ENCODE peak calls at places on chromosomes 11 and 22, in ten cellular contexts. Z is IMR-90, S is suprapubic skin, R is A549, F is sigmoid colon, E is heart left ventricle, H is endothelial cell of umbilical vein, N is lower leg skin, T is testis, Y is thyroid gland. A is an unnamed sample.

GRCh38 chr22:45268167-45268957 is 16.4 kb upstream of the UPK3A start:
- DNase-seq in Z (no peak), S (peak), R (peak), F (no peak), E (no peak), H (peak), N (peak), T (peak), Y (peak), A (peak)

GRCh38 chr11:10866893-10867331 is 9.1 kb upstream of the ZBED5 start:
- DNase-seq in Z (peak), S (no peak), R (no peak), F (no peak), E (no peak), H (no peak), N (no peak), T (no peak), Y (no peak), A (no peak)

GRCh38 chr11:41403462-41403861 is 56.0 kb downstream of the LRRC4C start:
- DNase-seq in Z (no peak), S (no peak), R (no peak), F (no peak), E (no peak), H (no peak), N (no peak), T (no peak), Y (no peak), A (no peak)

GRCh38 chr11:115219378-115219777 is 284.8 kb downstream of the CADM1 start:
- DNase-seq in Z (no peak), S (no peak), R (no peak), F (no peak), E (no peak), H (no peak), N (no peak), T (no peak), Y (no peak), A (no peak)

GRCh38 chr22:45731041-45731797 is 59.6 kb downstream of the ATXN10 start:
- DNase-seq in Z (peak), S (no peak), R (peak), F (no peak), E (no peak), H (no peak), N (no peak), T (no peak), Y (no peak), A (peak)

GRCh38 chr11:82873919-82874333 is 26.3 kb downstream of the PRCP start:
- DNase-seq in Z (no peak), S (no peak), R (no peak), F (no peak), E (no peak), H (peak), N (no peak), T (no peak), Y (no peak), A (no peak)

GRCh38 chr22:44188986-44189630 is 8.4 kb downstream of the PARVG start:
- DNase-seq in Z (no peak), S (no peak), R (no peak), F (peak), E (no peak), H (no peak), N (no peak), T (no peak), Y (no peak), A (no peak)

GRCh38 chr11:502288-503178 is 4.5 kb downstream of the RNH1 start:
- DNase-seq in Z (no peak), S (peak), R (no peak), F (no peak), E (no peak), H (no peak), N (peak), T (no peak), Y (no peak), A (no peak)

GRCh38 chr11:57336111-57336666 is 497 bp upstream of the SSRP1 start:
- DNase-seq in Z (no peak), S (no peak), R (no peak), F (no peak), E (no peak), H (no peak), N (no peak), T (no peak), Y (no peak), A (no peak)

GRCh38 chr11:65274734-65275682 is 13.2 kb downstream of the POLA2 start:
- DNase-seq in Z (peak), S (peak), R (peak), F (peak), E (peak), H (peak), N (peak), T (peak), Y (peak), A (peak)

GRCh38 chr11:117298195-117298594 is 7.0 kb downstream of the BACE1-AS start:
- DNase-seq in Z (no peak), S (no peak), R (no peak), F (no peak), E (no peak), H (no peak), N (no peak), T (no peak), Y (no peak), A (no peak)

GRCh38 chr11:132718711-132719641 is 813.3 kb downstream of the OPCML start:
- DNase-seq in Z (peak), S (no peak), R (no peak), F (no peak), E (no peak), H (no peak), N (no peak), T (peak), Y (no peak), A (no peak)

GRCh38 chr11:31790649-31791048 is 20.5 kb downstream of the PAX6 start:
- DNase-seq in Z (no peak), S (no peak), R (no peak), F (no peak), E (no peak), H (no peak), N (no peak), T (no peak), Y (no peak), A (no peak)

GRCh38 chr11:2792376-2793250 is 92.8 kb upstream of the KCNQ1OT1 start:
- DNase-seq in Z (no peak), S (peak), R (no peak), F (peak), E (peak), H (no peak), N (peak), T (no peak), Y (peak), A (peak)

GRCh38 chr11:83025267-83025704 is 46.4 kb downstream of the RAB30 start:
- DNase-seq in Z (no peak), S (no peak), R (no peak), F (no peak), E (no peak), H (peak), N (no peak), T (no peak), Y (no peak), A (no peak)

GRCh38 chr22:17941501-17942406 is 82.6 kb downstream of the MICAL3 start:
- DNase-seq in Z (no peak), S (no peak), R (no peak), F (no peak), E (peak), H (no peak), N (no peak), T (no peak), Y (peak), A (no peak)

GRCh38 chr11:84249344-84250135 is 963.4 kb upstream of the CCDC90B start:
- DNase-seq in Z (no peak), S (no peak), R (no peak), F (no peak), E (no peak), H (no peak), N (no peak), T (no peak), Y (peak), A (no peak)

GRCh38 chr11:93772123-93772522 is 12.0 kb upstream of the MED17 start:
- DNase-seq in Z (peak), S (no peak), R (no peak), F (no peak), E (no peak), H (no peak), N (no peak), T (no peak), Y (no peak), A (no peak)

GRCh38 chr11:35237860-35238715 is 99.1 kb downstream of the CD44 start:
- DNase-seq in Z (no peak), S (no peak), R (no peak), F (no peak), E (no peak), H (peak), N (no peak), T (peak), Y (peak), A (no peak)

GRCh38 chr22:47056776-47057470 is 294.5 kb downstream of the TBC1D22A start:
- DNase-seq in Z (no peak), S (peak), R (no peak), F (peak), E (peak), H (no peak), N (no peak), T (no peak), Y (no peak), A (no peak)

GRCh38 chr11:62889484-62890437 is 9.1 kb downstream of the SLC3A2 start:
- DNase-seq in Z (peak), S (no peak), R (peak), F (no peak), E (no peak), H (peak), N (no peak), T (no peak), Y (no peak), A (no peak)

DNA sequence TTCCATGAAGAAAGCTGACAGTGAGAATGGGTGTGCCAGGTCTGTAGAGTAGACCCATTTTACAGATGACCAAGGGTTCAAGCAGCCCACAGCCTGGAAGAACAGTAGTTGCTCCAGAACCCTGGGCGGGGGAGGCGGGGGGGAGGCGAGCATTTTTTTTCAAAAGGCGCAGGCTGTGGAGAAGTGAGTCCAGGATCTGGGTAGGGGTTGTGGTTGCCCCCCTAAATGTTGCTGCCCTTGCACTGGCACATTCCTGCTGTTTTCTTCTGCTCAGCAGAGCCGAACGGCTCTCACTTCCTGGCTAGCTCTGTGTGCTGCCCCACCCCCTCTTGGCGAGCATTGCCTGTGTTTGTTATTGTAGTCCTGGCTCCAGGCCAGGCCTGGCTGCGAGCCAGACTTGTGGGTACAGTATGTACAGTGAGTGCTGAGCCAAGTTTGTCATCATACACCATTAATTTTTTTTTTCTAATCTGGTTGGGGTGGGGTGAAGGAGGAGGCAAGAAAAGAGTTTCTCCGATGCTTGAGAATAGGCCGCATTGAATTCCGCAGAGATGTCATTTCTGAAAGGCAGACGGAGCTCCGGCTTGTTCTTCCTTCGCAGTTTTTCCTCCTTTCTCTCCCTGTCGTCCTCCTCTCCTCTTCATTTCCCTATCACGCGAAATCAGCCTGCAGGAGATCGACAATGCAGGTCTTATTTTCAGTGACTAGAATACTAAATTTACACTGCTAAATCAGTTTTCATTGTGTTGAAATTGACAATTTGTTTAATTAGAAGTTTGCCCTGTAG is 100.5 kb downstream of the ZBTB16 start:
- DNase-seq in Z (peak), S (peak), R (peak), F (peak), E (peak), H (peak), N (peak), T (peak), Y (peak), A (peak)
- TF ChIP-seq POLR2A in Z (no peak), S (peak), R (no peak), F (peak), E (peak), H (peak), N (no peak), T (peak), Y (no peak), A (no peak)

DNA sequence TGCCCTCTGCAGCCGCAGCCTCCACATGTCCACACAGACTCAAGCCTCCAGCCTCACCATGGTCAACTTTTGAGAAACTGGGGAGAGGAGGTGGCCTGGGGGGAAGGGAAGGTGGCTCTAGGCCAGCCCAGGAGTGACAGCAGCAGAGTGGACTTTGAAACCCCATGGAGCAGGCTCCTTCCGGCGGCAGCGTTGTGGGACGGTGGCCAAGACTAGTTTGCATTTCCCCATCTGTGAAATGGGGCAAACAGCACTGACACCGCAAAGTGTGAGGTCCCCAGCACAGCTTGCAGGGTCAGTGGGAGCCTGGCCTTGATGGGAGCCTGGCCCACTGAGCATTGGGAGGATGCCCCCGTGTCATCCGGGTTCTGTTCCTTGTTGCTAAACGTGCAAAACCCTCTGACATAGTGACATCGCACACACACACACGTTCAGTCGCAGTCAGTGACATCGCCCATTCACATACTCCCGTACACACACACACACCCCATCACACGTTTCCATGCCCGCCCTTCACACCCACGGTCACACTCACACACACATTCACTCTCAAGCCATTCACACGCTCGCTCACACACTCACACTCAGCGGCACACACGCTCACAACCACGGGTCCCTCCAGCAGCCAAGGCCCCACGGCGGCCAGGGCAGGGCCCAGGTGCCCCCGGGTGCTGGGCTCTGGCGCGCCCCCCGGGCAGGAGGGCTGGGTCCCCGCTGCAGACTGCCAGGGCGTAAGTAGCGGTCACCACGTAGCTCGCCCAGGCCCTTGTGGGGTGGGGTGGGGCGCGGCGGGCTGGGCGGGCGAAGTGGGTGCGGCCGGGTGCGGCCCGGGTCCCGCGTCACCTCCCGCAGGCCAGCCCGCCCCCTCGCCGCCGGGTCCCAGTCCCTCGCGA is 578 bp downstream of the CYB5R3 start:
- DNase-seq in Z (no peak), S (no peak), R (peak), F (no peak), E (peak), H (peak), N (peak), T (peak), Y (peak), A (peak)
- TF ChIP-seq POLR2A in Z (peak), S (peak), R (no peak), F (peak), E (peak), H (no peak), N (peak), T (no peak), Y (no peak), A (peak)

DNA sequence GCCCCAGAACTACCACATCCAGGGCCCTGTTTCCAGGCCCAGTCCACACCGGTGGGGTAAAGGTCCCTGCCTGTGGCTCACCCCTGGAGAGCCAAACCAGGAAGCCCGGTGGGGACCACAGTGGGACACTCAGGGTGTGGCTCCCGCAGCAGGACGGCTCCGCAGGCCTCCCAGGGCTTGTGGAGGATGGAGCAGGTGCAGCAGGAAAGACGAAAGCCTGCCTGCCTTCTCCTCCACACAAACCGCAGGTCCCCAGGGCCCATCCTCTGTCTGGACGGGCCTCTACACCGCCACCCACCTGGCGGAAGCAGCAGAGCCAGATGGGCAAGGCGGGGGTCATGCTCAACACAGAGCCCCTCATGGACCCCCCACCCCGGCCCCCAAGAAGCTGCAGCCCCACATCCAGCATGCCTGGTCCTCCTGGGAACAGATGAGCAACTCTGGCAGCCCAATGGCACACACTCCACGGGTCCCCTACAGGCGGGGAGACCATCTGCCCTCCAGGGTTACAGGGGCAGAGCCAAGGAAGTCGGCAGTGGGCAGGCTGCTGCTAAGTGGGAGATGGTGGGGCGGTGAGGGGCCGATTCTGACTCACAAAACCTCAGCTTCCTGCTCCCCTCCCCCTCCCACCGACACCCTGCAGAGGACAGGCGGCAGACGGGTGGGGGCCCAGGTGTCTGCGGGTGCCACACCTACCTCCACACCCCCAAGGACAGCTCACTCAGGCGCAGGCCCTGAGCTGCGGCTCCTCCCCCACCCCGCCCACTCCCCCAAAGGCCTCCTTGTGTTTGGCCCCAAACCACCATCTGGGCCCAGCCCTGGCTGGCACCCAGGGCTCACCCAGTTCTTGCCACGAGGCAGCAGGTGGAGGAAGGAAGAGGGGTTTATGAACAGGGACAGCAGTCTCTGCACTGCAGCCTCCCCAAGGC is 5.2 kb downstream of the SBF1 start:
- DNase-seq in Z (peak), S (no peak), R (no peak), F (peak), E (no peak), H (no peak), N (peak), T (peak), Y (peak), A (peak)
- TF ChIP-seq POLR2A in Z (no peak), S (no peak), R (no peak), F (no peak), E (no peak), H (no peak), N (no peak), T (no peak), Y (no peak), A (no peak)

GRCh38 chr11:128193633-128194032 is 393.7 kb downstream of the ETS1 start:
- DNase-seq in Z (no peak), S (no peak), R (no peak), F (no peak), E (no peak), H (no peak), N (no peak), T (no peak), Y (no peak), A (no peak)

GRCh38 chr11:128194226-128194625 is 393.1 kb downstream of the ETS1 start:
- DNase-seq in Z (no peak), S (no peak), R (no peak), F (no peak), E (no peak), H (peak), N (no peak), T (no peak), Y (no peak), A (no peak)

GRCh38 chr11:128196235-128196634 is 391.1 kb downstream of the ETS1 start:
- DNase-seq in Z (no peak), S (no peak), R (no peak), F (no peak), E (no peak), H (no peak), N (no peak), T (no peak), Y (no peak), A (no peak)

GRCh38 chr11:128195756-128196155 is 391.6 kb downstream of the ETS1 start:
- DNase-seq in Z (no peak), S (no peak), R (no peak), F (no peak), E (no peak), H (no peak), N (no peak), T (no peak), Y (no peak), A (no peak)

DNA sequence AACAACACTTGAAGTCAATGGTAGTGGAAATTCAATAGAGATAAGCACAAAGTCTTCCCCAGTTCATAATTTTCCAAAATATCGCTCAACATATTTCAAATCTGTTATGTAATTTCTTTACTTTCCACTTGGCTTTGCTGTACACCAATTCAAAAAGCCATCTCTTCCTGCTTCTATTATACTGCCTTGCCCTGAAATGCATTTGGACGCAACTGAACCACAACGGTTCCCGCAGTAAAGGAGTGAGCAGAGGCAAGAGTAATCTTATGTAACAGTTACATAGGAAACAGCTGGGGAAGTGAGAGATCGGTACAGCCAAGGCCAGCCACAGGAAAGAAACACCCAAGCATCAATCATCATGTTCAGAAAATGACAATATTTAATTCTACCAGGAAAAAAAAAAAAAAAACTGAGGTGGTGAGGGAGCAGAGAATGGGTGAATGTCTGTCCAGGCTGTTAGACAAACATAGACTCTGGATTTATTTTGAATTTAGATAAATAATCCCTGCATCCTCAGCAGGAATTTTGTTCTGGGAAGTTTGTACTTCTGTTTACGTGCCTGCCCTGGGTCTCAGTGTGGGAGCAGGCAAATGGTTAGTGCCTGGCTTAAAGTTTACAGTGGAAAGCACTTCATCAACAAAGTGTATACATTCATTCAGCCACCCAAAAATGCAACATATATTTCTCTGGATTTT is 392.2 kb downstream of the ETS1 start:
- DNase-seq in Z (no peak), S (no peak), R (no peak), F (no peak), E (no peak), H (peak), N (no peak), T (no peak), Y (no peak), A (no peak)
- TF ChIP-seq POLR2A in Z (no peak), S (no peak), R (no peak), F (no peak), E (no peak), H (peak), N (no peak), T (no peak), Y (no peak), A (no peak)